ENCODE peak calls at places on chromosome 14, in four cellular contexts. One of them, this sample, is unnamed. For H3K9me3, the result is how much of the 10 kb centered on the place peaks cover.

GRCh38 chr14:69827560-69827959 is 30.5 kb upstream of the SLC10A1 start:
- DNase-seq in uterus: no peak
- DNase-seq in A549: no peak
- DNase-seq in HCT116: no peak
- DNase-seq in this sample: no peak

GRCh38 chr14:95547626-95548327 is 12.9 kb downstream of the GLRX5 start:
- DNase-seq in A549: no peak
- DNase-seq in uterus: no peak
- DNase-seq in HCT116: no peak
- DNase-seq in this sample: no peak

GRCh38 chr14:58283730-58284129 is 14.6 kb upstream of the ARID4A start:
- DNase-seq in A549: no peak
- DNase-seq in HCT116: no peak
- DNase-seq in uterus: no peak
- DNase-seq in this sample: no peak

GRCh38 chr14:49769171-49769570 is 1.2 kb downstream of the KLHDC2 start:
- DNase-seq in uterus: no peak
- DNase-seq in HCT116: no peak
- DNase-seq in A549: no peak
- DNase-seq in this sample: no peak

GRCh38 chr14:54786191-54786755 is 116.4 kb downstream of the GCH1 start:
- DNase-seq in HCT116: no peak
- DNase-seq in A549: no peak
- DNase-seq in uterus: no peak
- DNase-seq in this sample: no peak

GRCh38 chr14:75070383-75070782 is 942 bp downstream of the ZC2HC1C start:
- DNase-seq in A549: no peak
- DNase-seq in uterus: peak
- DNase-seq in HCT116: no peak
- DNase-seq in this sample: peak

GRCh38 chr14:61461808-61462275 is 140.5 kb downstream of the PRKCH start:
- DNase-seq in HCT116: peak
- DNase-seq in uterus: no peak
- DNase-seq in A549: peak
- DNase-seq in this sample: no peak

GRCh38 chr14:40616579-40616978 is 990.1 kb upstream of the LRFN5 start:
- DNase-seq in uterus: no peak
- DNase-seq in A549: no peak
- DNase-seq in HCT116: no peak
- DNase-seq in this sample: no peak

GRCh38 chr14:73973497-73973896 is 23.4 kb downstream of the COQ6 start:
- DNase-seq in HCT116: no peak
- DNase-seq in A549: no peak
- DNase-seq in uterus: no peak
- DNase-seq in this sample: peak

GRCh38 chr14:69481815-69482568 is 2.5 kb upstream of the PLEKHD1 start:
- DNase-seq in HCT116: no peak
- DNase-seq in uterus: no peak
- DNase-seq in A549: no peak
- DNase-seq in this sample: no peak

GRCh38 chr14:57487771-57488170 is 5.9 kb downstream of the CCDC198 start:
- DNase-seq in HCT116: no peak
- DNase-seq in uterus: no peak
- DNase-seq in A549: no peak
- DNase-seq in this sample: no peak

GRCh38 chr14:20274062-20274461 is 31.7 kb downstream of the TTC5 start:
- DNase-seq in HCT116: no peak
- DNase-seq in uterus: no peak
- DNase-seq in A549: no peak
- DNase-seq in this sample: no peak

GRCh38 chr14:97410667-97411286 is 613.6 kb downstream of the VRK1 start:
- DNase-seq in A549: no peak
- DNase-seq in HCT116: no peak
- DNase-seq in uterus: no peak
- DNase-seq in this sample: no peak

GRCh38 chr14:99128185-99128584 is 143.8 kb downstream of the BCL11B start:
- DNase-seq in A549: no peak
- DNase-seq in uterus: no peak
- DNase-seq in HCT116: no peak
- DNase-seq in this sample: no peak

GRCh38 chr14:23358042-23358441 is 5.4 kb upstream of the SLC22A17 start:
- DNase-seq in A549: no peak
- DNase-seq in uterus: no peak
- DNase-seq in HCT116: no peak
- DNase-seq in this sample: no peak

GRCh38 chr14:73754911-73755360 is 40.8 kb upstream of the PNMA1 start:
- DNase-seq in HCT116: no peak
- DNase-seq in A549: no peak
- DNase-seq in uterus: no peak
- DNase-seq in this sample: peak

GRCh38 chr14:93028724-93029076 is 87.0 kb downstream of the ITPK1 start:
- DNase-seq in A549: no peak
- DNase-seq in HCT116: no peak
- DNase-seq in uterus: no peak
- DNase-seq in this sample: no peak

GRCh38 chr14:74834682-74835392 is 41.1 kb downstream of the PROX2 start:
- DNase-seq in A549: no peak
- DNase-seq in HCT116: no peak
- DNase-seq in uterus: no peak
- DNase-seq in this sample: no peak

GRCh38 chr14:53295985-53296582 is 143.0 kb upstream of the DDHD1 start:
- DNase-seq in uterus: no peak
- DNase-seq in A549: peak
- DNase-seq in HCT116: peak
- DNase-seq in this sample: no peak

GRCh38 chr14:95833429-95833828 is 43.2 kb upstream of the TUNAR start:
- DNase-seq in uterus: no peak
- DNase-seq in HCT116: no peak
- DNase-seq in A549: no peak
- DNase-seq in this sample: no peak

GRCh38 chr14:75711134-75711795 is 50.2 kb downstream of the TTLL5 start:
- DNase-seq in HCT116: peak
- DNase-seq in A549: peak
- DNase-seq in uterus: peak
- DNase-seq in this sample: no peak

GRCh38 chr14:71521238-71521637 is 411.0 kb upstream of the RGS6 start:
- DNase-seq in A549: no peak
- DNase-seq in uterus: no peak
- DNase-seq in HCT116: no peak
- DNase-seq in this sample: no peak

GRCh38 chr14:72699852-72700257 is 194.0 kb downstream of the DPF3 start:
- DNase-seq in uterus: no peak
- DNase-seq in A549: no peak
- DNase-seq in HCT116: no peak
- DNase-seq in this sample: peak

GRCh38 chr14:73696466-73697390 is 17.5 kb downstream of the PNMA1 start:
- DNase-seq in HCT116: peak
- DNase-seq in uterus: no peak
- DNase-seq in A549: peak
- DNase-seq in this sample: no peak

GRCh38 chr14:24384169-24384568 is 14.6 kb upstream of the NYNRIN start:
- DNase-seq in uterus: no peak
- DNase-seq in A549: no peak
- DNase-seq in HCT116: no peak
- DNase-seq in this sample: no peak

GRCh38 chr14:101827286-101827685 is 65.8 kb downstream of the PPP2R5C start:
- DNase-seq in uterus: no peak
- DNase-seq in HCT116: no peak
- DNase-seq in A549: no peak
- DNase-seq in this sample: no peak

GRCh38 chr14:21072102-21072501 is 2.0 kb downstream of the ARHGEF40 start:
- DNase-seq in uterus: no peak
- DNase-seq in HCT116: no peak
- DNase-seq in A549: peak
- DNase-seq in this sample: no peak

GRCh38 chr14:53893374-53893773 is 63.3 kb downstream of the BMP4 start:
- DNase-seq in uterus: no peak
- DNase-seq in HCT116: no peak
- DNase-seq in A549: no peak
- DNase-seq in this sample: no peak

GRCh38 chr14:35353409-35354172 is 51.0 kb downstream of the NFKBIA start:
- DNase-seq in uterus: no peak
- DNase-seq in A549: no peak
- DNase-seq in HCT116: no peak
- DNase-seq in this sample: no peak

GRCh38 chr14:104794099-104794498 is 1.4 kb downstream of the AKT1 start:
- DNase-seq in A549: peak
- DNase-seq in HCT116: no peak
- DNase-seq in uterus: no peak
- DNase-seq in this sample: no peak

GRCh38 chr14:46322076-46322475 is 329.5 kb downstream of the RPL10L start:
- DNase-seq in HCT116: no peak
- DNase-seq in uterus: no peak
- DNase-seq in A549: no peak
- DNase-seq in this sample: no peak

GRCh38 chr14:92657457-92658142 is 90.8 kb downstream of the LGMN start:
- DNase-seq in uterus: no peak
- DNase-seq in HCT116: no peak
- DNase-seq in A549: no peak
- DNase-seq in this sample: peak

GRCh38 chr14:105982664-105983063 is 456.3 kb downstream of the TMEM121 start:
- DNase-seq in HCT116: no peak
- DNase-seq in uterus: no peak
- DNase-seq in A549: no peak
- DNase-seq in this sample: no peak
- H3K9me3 ChIP-seq in HCT116: under half
- H3K9me3 ChIP-seq in uterus: under half
- H3K9me3 ChIP-seq in A549: under half
- H3K9me3 ChIP-seq in this sample: under half

GRCh38 chr14:64540208-64541202 is at the start of gene HSPA2:
- DNase-seq in uterus: peak
- DNase-seq in HCT116: peak
- DNase-seq in A549: peak
- DNase-seq in this sample: peak
- TF ChIP-seq POLR2A in uterus: peak
- TF ChIP-seq POLR2A in HCT116: peak
- TF ChIP-seq POLR2A in A549: peak
- TF ChIP-seq POLR2A in this sample: peak

GRCh38 chr14:106067935-106068334 is 541.6 kb downstream of the TMEM121 start:
- DNase-seq in uterus: no peak
- DNase-seq in A549: no peak
- DNase-seq in HCT116: no peak
- DNase-seq in this sample: no peak

GRCh38 chr14:106070242-106070641 is 543.9 kb downstream of the TMEM121 start:
- DNase-seq in HCT116: no peak
- DNase-seq in uterus: no peak
- DNase-seq in A549: no peak
- DNase-seq in this sample: no peak

DNA sequence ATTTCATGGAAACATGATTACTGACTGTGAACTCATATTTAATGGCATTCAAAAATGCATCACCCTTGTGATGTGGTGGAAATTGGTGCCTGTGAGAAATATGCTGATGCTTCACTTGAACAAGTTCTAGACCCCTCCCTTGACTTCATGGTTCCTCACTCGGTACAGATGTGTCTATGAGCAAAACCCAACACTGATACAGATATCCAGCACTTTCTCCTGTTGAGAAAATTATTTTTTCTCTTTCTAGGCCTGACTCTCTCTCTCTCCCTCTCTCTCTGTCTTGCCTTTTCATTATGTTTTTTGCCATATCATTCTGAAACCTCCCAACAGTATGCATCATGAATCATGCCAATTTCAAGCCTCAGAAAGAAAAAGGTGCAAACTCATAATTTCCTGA is 543.4 kb downstream of the TMEM121 start:
- DNase-seq in A549: no peak
- DNase-seq in uterus: no peak
- DNase-seq in HCT116: no peak
- DNase-seq in this sample: no peak
- H3K9me3 ChIP-seq in A549: under half
- H3K9me3 ChIP-seq in uterus: under half
- H3K9me3 ChIP-seq in HCT116: under half
- H3K9me3 ChIP-seq in this sample: under half

GRCh38 chr14:51848120-51848519 is 12.3 kb upstream of the GNG2 start:
- DNase-seq in uterus: no peak
- DNase-seq in A549: no peak
- DNase-seq in HCT116: no peak
- DNase-seq in this sample: no peak

GRCh38 chr14:51847489-51847796 is 13.0 kb upstream of the GNG2 start:
- DNase-seq in HCT116: no peak
- DNase-seq in A549: no peak
- DNase-seq in uterus: no peak
- DNase-seq in this sample: no peak

GRCh38 chr14:51849095-51849494 is 11.3 kb upstream of the GNG2 start:
- DNase-seq in A549: no peak
- DNase-seq in HCT116: no peak
- DNase-seq in uterus: no peak
- DNase-seq in this sample: no peak

GRCh38 chr14:51845811-51846210 is 14.6 kb upstream of the GNG2 start:
- DNase-seq in A549: no peak
- DNase-seq in uterus: no peak
- DNase-seq in HCT116: no peak
- DNase-seq in this sample: no peak

DNA sequence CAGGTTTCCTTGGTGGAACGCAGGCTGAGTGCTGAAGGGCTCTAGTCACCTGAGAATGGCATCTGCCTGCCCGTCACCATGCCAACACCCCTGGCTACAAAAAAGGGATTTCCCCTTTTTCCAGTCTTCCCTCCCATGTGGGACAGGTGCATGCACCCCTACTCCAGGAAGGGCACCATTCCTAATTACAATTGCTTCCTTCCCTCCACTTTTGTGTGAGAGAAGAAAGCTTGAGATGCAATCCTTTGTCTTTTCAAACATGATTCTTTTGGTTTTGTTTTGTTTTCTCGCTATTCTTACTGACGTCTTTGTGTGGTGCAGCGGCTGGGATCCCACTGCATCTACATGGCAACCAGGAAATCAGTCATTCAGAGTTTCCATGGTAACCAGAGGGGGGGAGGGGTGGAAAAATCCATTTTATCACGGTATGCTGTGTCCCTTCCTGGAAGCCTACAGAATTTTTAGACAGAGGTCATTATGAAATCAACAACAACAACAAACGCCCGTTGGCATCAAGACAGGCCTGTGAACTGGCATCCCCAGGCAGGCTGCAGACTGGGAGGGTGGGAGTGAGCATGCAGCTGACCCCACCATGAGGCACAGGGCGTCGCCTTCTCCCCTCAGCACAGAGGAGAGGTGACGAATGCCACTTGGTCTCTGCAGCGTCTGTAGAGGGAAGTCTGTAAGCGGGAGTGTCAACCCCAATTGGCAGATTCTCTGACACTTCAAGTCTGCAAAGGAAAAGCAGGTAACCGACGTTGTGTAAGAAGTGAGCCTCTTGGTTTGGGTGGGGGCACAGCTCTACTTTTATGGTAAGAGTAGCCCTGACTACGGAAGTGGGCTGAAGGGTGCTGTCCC is 13.6 kb upstream of the GNG2 start:
- DNase-seq in A549: no peak
- DNase-seq in uterus: peak
- DNase-seq in HCT116: no peak
- DNase-seq in this sample: peak
- TF ChIP-seq POLR2A in A549: no peak
- TF ChIP-seq POLR2A in uterus: no peak
- TF ChIP-seq POLR2A in HCT116: no peak
- TF ChIP-seq POLR2A in this sample: no peak